ENCODE peak calls at places on chromosome 6, in eight cellular contexts. M is stomach; S is CD14-positive monocyte; G is neural progenitor cell; C is AG09309; Z is CD8-positive, alpha-beta T cell; T is kidney epithelial cell; F is suprapubic skin. I is an unnamed sample.

GRCh38 chr6:80767808-80768207 is 661.3 kb downstream of the BCKDHB start:
- DNase-seq in Z (no peak), C (peak), S (no peak), F (peak), G (no peak), T (peak), M (no peak), I (peak)

GRCh38 chr6:129946439-129947140 is 71.8 kb upstream of the L3MBTL3 start:
- DNase-seq in S (no peak), F (no peak), C (no peak), T (no peak), G (peak), Z (no peak), M (no peak), I (no peak)

GRCh38 chr6:33375143-33375649 is 16.4 kb upstream of the KIFC1 start:
- DNase-seq in G (no peak), T (peak), C (peak), M (peak), S (no peak), F (peak), Z (no peak), I (peak)

GRCh38 chr6:31202259-31203166 is 32.0 kb upstream of the POU5F1 start:
- DNase-seq in S (no peak), Z (no peak), M (no peak), F (no peak), T (no peak), G (no peak), C (no peak), I (no peak)

GRCh38 chr6:33686225-33686742 is 25.2 kb downstream of the UQCC2 start:
- DNase-seq in S (no peak), C (no peak), Z (no peak), M (no peak), G (no peak), T (no peak), F (no peak), I (no peak)

GRCh38 chr6:33029297-33030184 is 20.1 kb upstream of the HLA-DOA start:
- DNase-seq in G (no peak), S (peak), T (no peak), M (peak), C (no peak), Z (no peak), F (no peak), I (no peak)

GRCh38 chr6:124962617-124963415 is 579 bp downstream of the RNF217 start:
- DNase-seq in Z (no peak), F (no peak), M (peak), C (no peak), G (peak), T (no peak), S (peak), I (peak)

GRCh38 chr6:56193846-56194245 is 53.5 kb downstream of the COL21A1 start:
- DNase-seq in T (no peak), M (no peak), F (no peak), G (no peak), Z (no peak), S (no peak), C (no peak), I (peak)

GRCh38 chr6:111096246-111096645 is 8.9 kb downstream of the SLC16A10 start:
- DNase-seq in Z (peak), S (no peak), C (no peak), F (no peak), M (peak), G (no peak), T (no peak), I (no peak)

GRCh38 chr6:41675992-41676391 is 37.7 kb downstream of the MDFI start:
- DNase-seq in F (no peak), Z (no peak), T (no peak), S (no peak), C (no peak), M (no peak), G (no peak), I (no peak)

GRCh38 chr6:31393932-31394331 is 9.5 kb upstream of the MICA start:
- DNase-seq in Z (no peak), S (no peak), T (no peak), F (no peak), G (peak), M (no peak), C (no peak), I (no peak)

GRCh38 chr6:132933085-132933484 is 118.7 kb downstream of the RPS12 start:
- DNase-seq in F (no peak), C (no peak), M (no peak), S (no peak), G (peak), T (no peak), Z (no peak), I (no peak)

GRCh38 chr6:30990422-30991086 is 7.0 kb downstream of the MUC21 start:
- DNase-seq in C (no peak), F (no peak), S (no peak), G (no peak), M (no peak), T (no peak), Z (no peak), I (no peak)

GRCh38 chr6:129491436-129491835 is 218.5 kb downstream of the ARHGAP18 start:
- DNase-seq in Z (no peak), S (no peak), C (no peak), T (no peak), F (no peak), G (no peak), M (no peak), I (no peak)

DNA sequence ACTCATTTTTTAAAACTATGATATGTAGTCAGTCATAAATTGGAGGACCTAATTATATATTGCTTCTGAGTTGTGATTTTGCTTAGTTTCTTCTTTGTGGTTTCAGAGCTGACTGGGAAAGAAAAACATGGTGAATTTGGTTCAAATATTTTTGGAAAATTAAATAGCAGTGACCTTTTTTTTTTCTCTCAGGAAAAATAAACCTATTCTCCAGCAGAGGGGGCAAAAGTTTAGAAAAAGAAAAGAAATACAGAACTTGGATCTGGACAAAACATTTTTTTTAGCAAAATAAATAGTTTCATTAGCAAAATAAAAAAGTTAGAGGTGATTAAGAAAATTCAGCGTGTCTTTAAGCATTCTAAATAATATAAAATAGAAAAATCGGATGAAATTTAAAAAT is 10.2 kb downstream of the COL10A1 start:
- DNase-seq in M (no peak), C (no peak), G (no peak), Z (no peak), F (no peak), S (no peak), T (no peak), I (peak)
- TF ChIP-seq CTCF in M (peak), C (peak), G (peak), Z (no peak), F (no peak), S (peak), T (peak), I (peak)

GRCh38 chr6:35506536-35506935 is 6.2 kb downstream of the TULP1 start:
- DNase-seq in T (no peak), G (no peak), M (no peak), Z (no peak), F (no peak), C (no peak), S (no peak), I (no peak)

GRCh38 chr6:35508542-35508941 is 4.2 kb downstream of the TULP1 start:
- DNase-seq in T (no peak), G (no peak), Z (no peak), M (no peak), C (no peak), S (no peak), F (no peak), I (no peak)

GRCh38 chr6:35507221-35507620 is 5.5 kb downstream of the TULP1 start:
- DNase-seq in Z (no peak), C (no peak), T (no peak), G (no peak), F (no peak), M (no peak), S (no peak), I (no peak)

GRCh38 chr6:35505985-35506384 is 6.7 kb downstream of the TULP1 start:
- DNase-seq in F (no peak), C (no peak), Z (no peak), G (no peak), T (no peak), M (no peak), S (no peak), I (no peak)

GRCh38 chr6:35508027-35508426 is 4.7 kb downstream of the TULP1 start:
- DNase-seq in Z (no peak), F (no peak), T (no peak), C (no peak), G (no peak), S (no peak), M (no peak), I (no peak)
- TF ChIP-seq CTCF in Z (no peak), F (no peak), T (no peak), C (no peak), G (no peak), S (no peak), M (no peak), I (no peak)

GRCh38 chr6:26284537-26285142 is 80.4 kb upstream of the BTN3A2 start:
- DNase-seq in Z (peak), G (peak), T (no peak), M (peak), S (peak), F (peak), C (no peak), I (no peak)
- TF ChIP-seq CTCF in Z (no peak), G (no peak), T (no peak), M (no peak), S (no peak), F (no peak), C (no peak), I (no peak)

GRCh38 chr6:14784596-14785360 is 461.1 kb upstream of the JARID2 start:
- DNase-seq in S (no peak), Z (no peak), F (no peak), M (no peak), T (no peak), C (no peak), G (peak), I (no peak)
- TF ChIP-seq CTCF in S (no peak), Z (no peak), F (no peak), M (no peak), T (no peak), C (no peak), G (no peak), I (no peak)

GRCh38 chr6:144911322-144911721 is 626.2 kb downstream of the UTRN start:
- DNase-seq in F (no peak), C (no peak), Z (no peak), T (no peak), S (no peak), G (no peak), M (no peak), I (no peak)

GRCh38 chr6:144909753-144910280 is 624.7 kb downstream of the UTRN start:
- DNase-seq in M (no peak), S (no peak), F (no peak), G (no peak), C (no peak), T (no peak), Z (no peak), I (no peak)

GRCh38 chr6:144918073-144918472 is 632.9 kb downstream of the UTRN start:
- DNase-seq in M (no peak), F (no peak), S (no peak), T (no peak), Z (no peak), C (no peak), G (no peak), I (no peak)

GRCh38 chr6:144908004-144908403 is 622.9 kb downstream of the UTRN start:
- DNase-seq in S (no peak), T (no peak), M (no peak), Z (no peak), G (no peak), C (no peak), F (no peak), I (no peak)

GRCh38 chr6:144912474-144912873 is 627.3 kb downstream of the UTRN start:
- DNase-seq in T (no peak), F (no peak), Z (no peak), M (no peak), G (no peak), S (no peak), C (peak), I (peak)
- TF ChIP-seq CTCF in T (peak), F (no peak), Z (no peak), M (no peak), G (no peak), S (no peak), C (no peak), I (peak)

GRCh38 chr6:136792066-136792944 is at the start of gene MAP3K5:
- DNase-seq in T (no peak), Z (peak), S (peak), G (peak), F (peak), C (no peak), M (peak), I (peak)
- TF ChIP-seq CTCF in T (peak), Z (peak), S (no peak), G (no peak), F (peak), C (peak), M (peak), I (no peak)